ENCODE peak calls at places on chromosomes 12 and 14, in ten cellular contexts. G, A, W, E, J, B, M, T, N and X are unnamed samples. For H3K36me3, the result is how much of the 10 kb centered on the place peaks cover.

GRCh38 chr12:68468036-68468435 is 135.9 kb upstream of the MDM1 start:
- DNase-seq in G (no peak), A (peak), W (no peak), E (no peak), J (no peak), B (no peak), M (no peak), T (no peak), N (no peak), X (no peak)

GRCh38 chr14:61132894-61133293 is 148.2 kb downstream of the TMEM30B start:
- DNase-seq in G (no peak), A (no peak), W (no peak), E (no peak), J (no peak), B (no peak), M (no peak), T (no peak), N (no peak), X (no peak)

GRCh38 chr14:59046746-59047145 is 141.7 kb upstream of the DAAM1 start:
- DNase-seq in G (no peak), A (no peak), W (no peak), E (no peak), J (no peak), B (peak), M (no peak), T (no peak), N (no peak), X (no peak)

GRCh38 chr12:114311966-114312365 is 94.0 kb downstream of the TBX5 start:
- DNase-seq in G (peak), A (peak), W (no peak), E (no peak), J (no peak), B (peak), M (no peak), T (no peak), N (no peak), X (no peak)

GRCh38 chr14:104184506-104184905 is 46.1 kb downstream of the KIF26A start:
- DNase-seq in G (no peak), A (no peak), W (no peak), E (no peak), J (no peak), B (no peak), M (no peak), T (no peak), N (no peak), X (no peak)

GRCh38 chr14:23435540-23436326 is at the start of gene MYH7:
- DNase-seq in G (peak), A (no peak), W (no peak), E (peak), J (peak), B (no peak), M (no peak), T (no peak), N (no peak), X (no peak)

GRCh38 chr14:101588286-101588975 is 27.1 kb downstream of the DIO3 start:
- DNase-seq in G (no peak), A (no peak), W (no peak), E (no peak), J (no peak), B (no peak), M (no peak), T (no peak), N (no peak), X (no peak)

GRCh38 chr12:130354407-130354806 is 16.7 kb downstream of the PIWIL1 start:
- DNase-seq in G (no peak), A (no peak), W (no peak), E (no peak), J (no peak), B (no peak), M (no peak), T (no peak), N (no peak), X (no peak)

GRCh38 chr14:33052899-33053400 is 114.3 kb downstream of the NPAS3 start:
- DNase-seq in G (no peak), A (no peak), W (no peak), E (no peak), J (no peak), B (no peak), M (no peak), T (no peak), N (no peak), X (no peak)

GRCh38 chr12:120199025-120199424 is 1.9 kb downstream of the RPLP0 start:
- DNase-seq in G (no peak), A (no peak), W (no peak), E (no peak), J (no peak), B (no peak), M (no peak), T (no peak), N (no peak), X (no peak)
- H3K4me3 ChIP-seq in G (no peak), A (peak), W (peak), E (peak), J (peak), B (peak), M (peak), T (peak), N (peak), X (no peak)

GRCh38 chr12:71645268-71645667 is 18.4 kb downstream of the ZFC3H1 start:
- DNase-seq in G (no peak), A (no peak), W (no peak), E (no peak), J (no peak), B (no peak), M (no peak), T (no peak), N (no peak), X (no peak)
- H3K36me3 ChIP-seq in G (half or more), A (half or more), W (half or more), E (half or more), J (under half), B (under half), M (under half), T (half or more), N (half or more), X (under half)

GRCh38 chr12:113232232-113232615 is 11.0 kb downstream of the TPCN1 start:
- DNase-seq in G (no peak), A (no peak), W (no peak), E (no peak), J (no peak), B (no peak), M (no peak), T (no peak), N (no peak), X (no peak)
- H3K27ac ChIP-seq in G (peak), A (peak), W (peak), E (peak), J (no peak), B (no peak), M (peak), T (peak), N (peak), X (no peak)

DNA sequence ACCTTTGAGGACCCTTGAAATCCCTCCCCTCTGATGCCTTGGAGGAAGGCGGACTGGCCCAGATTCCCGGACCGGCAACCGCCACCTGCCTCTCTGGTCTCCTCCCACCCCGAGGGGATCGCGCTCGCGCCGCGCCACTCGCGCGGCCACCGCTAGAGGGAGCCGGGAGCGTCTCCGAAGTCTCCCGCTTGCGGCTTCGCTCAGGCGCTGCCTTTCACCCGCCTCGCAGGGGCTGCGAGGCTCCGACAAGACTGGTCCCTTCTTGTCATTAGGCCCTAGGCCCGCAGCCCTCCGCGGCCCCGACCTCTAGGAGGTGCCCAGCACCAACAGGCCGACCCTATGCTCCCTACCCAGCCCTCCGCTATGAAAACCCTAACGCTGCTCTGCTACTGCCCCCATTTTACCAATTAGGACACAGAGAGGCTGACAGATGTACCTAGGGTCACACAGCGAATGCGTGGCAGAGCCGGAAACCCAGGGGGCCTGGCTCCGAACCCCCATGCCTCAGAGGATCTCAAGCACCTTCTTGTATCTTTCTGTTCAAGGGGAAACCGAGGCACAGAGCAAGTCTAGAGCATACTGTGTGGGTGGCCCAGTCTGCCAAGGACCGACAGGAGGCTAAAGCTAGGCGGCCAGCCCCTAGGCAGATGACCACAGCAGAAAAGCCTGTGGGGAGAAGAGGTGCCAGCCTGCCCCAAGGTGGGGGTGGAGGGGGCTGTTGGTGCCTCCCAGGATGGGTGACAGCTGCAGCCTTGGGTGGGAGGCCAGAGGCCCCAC is 21.4 kb upstream of the VSX2 start:
- DNase-seq in G (no peak), A (peak), W (peak), E (peak), J (peak), B (peak), M (peak), T (peak), N (peak), X (peak)
- H3K4me3 ChIP-seq in G (no peak), A (peak), W (no peak), E (peak), J (no peak), B (no peak), M (peak), T (peak), N (peak), X (peak)

GRCh38 chr12:55705802-55706402 is 1.8 kb downstream of the ITGA7 start:
- DNase-seq in G (no peak), A (no peak), W (peak), E (no peak), J (peak), B (no peak), M (no peak), T (no peak), N (peak), X (no peak)

GRCh38 chr12:55703976-55704761 is 3.5 kb downstream of the ITGA7 start:
- DNase-seq in G (no peak), A (no peak), W (no peak), E (no peak), J (no peak), B (peak), M (no peak), T (no peak), N (no peak), X (no peak)

GRCh38 chr12:55706840-55707671 is 648 bp downstream of the ITGA7 start:
- DNase-seq in G (no peak), A (peak), W (no peak), E (no peak), J (peak), B (no peak), M (no peak), T (no peak), N (peak), X (no peak)

GRCh38 chr12:55703288-55703687 is 4.4 kb downstream of the ITGA7 start:
- DNase-seq in G (no peak), A (no peak), W (no peak), E (peak), J (no peak), B (no peak), M (no peak), T (no peak), N (no peak), X (no peak)

DNA sequence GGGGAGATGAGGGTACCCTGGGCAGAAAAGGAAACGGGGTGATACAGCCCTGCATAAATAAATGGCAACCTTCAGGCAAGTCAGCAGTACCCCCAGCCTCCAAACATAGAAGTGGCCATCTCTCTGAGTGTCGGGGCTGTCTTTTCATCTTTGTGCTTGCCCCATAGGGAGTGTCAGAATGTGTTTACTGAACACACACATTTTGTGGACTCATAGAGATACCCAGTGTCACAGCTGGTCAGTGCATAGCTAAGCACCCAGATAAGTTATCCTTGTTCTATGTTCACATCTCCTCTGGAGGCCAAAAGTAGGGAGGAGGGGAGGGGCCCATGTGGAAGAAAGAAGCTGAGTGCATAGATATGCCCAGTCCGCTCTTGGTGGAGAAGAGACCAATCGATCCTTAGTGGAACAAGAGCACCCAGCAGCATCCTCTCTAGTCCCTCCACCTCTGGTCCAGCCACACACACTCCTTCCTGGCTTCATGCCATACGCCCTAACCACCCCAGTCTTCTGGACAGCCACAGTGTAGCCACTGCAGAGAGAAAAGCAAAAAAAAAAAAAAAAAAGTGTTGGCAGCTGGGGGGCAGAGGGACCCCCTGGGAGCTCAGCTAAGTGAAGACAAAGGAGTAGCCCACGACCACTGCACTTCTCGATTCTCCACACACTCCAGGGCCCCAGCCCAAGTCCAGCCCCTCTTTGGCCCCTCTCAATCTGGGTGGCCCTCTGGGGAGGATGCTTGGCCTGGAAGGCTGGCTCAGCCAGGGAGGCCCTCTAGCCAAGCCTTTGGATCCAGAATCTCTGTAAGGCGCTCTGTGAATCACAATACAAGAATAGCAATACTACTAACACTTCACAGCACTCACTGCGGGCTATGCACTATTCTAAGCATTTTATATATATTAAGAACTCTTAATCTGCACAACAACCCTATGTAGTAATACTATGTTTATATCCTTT is 2.6 kb downstream of the ITGA7 start:
- DNase-seq in G (no peak), A (no peak), W (no peak), E (peak), J (no peak), B (no peak), M (no peak), T (no peak), N (no peak), X (no peak)
- H3K36me3 ChIP-seq in G (under half), A (under half), W (under half), E (under half), J (under half), B (under half), M (under half), T (under half), N (under half), X (under half)

DNA sequence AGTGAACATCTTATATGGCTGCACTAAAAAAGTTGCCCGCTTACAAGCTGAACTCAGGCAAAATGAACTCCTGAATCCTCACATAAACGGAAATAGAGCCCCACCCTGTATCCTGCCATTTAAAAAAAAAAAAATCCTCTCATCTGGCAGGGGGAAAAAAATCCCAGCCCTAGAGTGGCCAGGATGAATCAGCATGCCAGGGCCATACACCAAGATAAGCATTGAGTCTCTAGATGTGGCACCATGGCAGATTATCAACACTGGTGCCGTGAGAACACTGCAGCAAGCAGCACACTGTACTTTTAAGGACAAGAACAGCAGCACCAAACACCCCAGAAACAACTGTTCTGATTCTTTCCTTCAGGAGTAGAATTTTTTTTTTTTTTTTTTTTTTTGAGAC is 65.5 kb downstream of the RASSF3 start:
- DNase-seq in G (no peak), A (peak), W (no peak), E (peak), J (no peak), B (peak), M (no peak), T (peak), N (no peak), X (no peak)
- H3K27ac ChIP-seq in G (peak), A (no peak), W (no peak), E (peak), J (no peak), B (peak), M (no peak), T (peak), N (peak), X (no peak)

DNA sequence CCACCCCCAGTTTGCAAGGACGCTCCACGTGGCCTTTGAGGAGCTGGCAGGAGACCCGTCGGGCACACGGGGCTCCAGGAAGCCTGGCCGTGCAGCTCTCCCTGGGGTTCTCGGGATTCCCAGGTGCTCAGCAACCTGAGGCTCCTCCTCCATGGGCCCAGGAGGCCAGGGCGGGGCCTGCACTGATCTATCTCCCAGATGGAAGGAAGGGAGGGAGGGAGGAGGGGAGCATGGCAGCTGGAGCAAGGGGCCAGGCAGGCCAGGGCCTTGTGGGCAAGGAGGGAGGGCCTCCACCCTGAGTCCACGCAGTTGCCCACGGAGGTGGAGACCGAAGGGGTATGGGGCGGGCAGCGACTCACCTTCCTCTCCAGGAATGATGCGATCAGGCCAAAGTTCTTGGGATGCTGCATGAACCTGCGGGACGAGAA is 127.3 kb downstream of the RFLNA start:
- DNase-seq in G (no peak), A (peak), W (no peak), E (no peak), J (no peak), B (peak), M (peak), T (peak), N (no peak), X (no peak)
- H3K4me3 ChIP-seq in G (no peak), A (peak), W (no peak), E (peak), J (no peak), B (no peak), M (no peak), T (peak), N (no peak), X (no peak)

GRCh38 chr12:54411398-54412241 is 7.4 kb downstream of the ITGA5 start:
- DNase-seq in G (peak), A (peak), W (peak), E (peak), J (no peak), B (peak), M (peak), T (peak), N (peak), X (peak)
- H3K36me3 ChIP-seq in G (half or more), A (under half), W (under half), E (under half), J (under half), B (under half), M (under half), T (under half), N (under half), X (under half)